ENCODE peak calls at places on chromosomes 11 and 22, in four cellular contexts. I is A549, J is endothelial cell of umbilical vein, F is H1. Z is an unnamed sample.

GRCh38 chr11:363948-364761 is 5.1 kb upstream of the B4GALNT4 start:
- DNase-seq in J (peak; percentile 37), F (peak; percentile 89), I (peak; percentile 64), Z (peak; percentile 82)

GRCh38 chr11:125916683-125917337 is 12.5 kb downstream of the DDX25 start:
- DNase-seq in F (no peak), I (peak; percentile 19), J (no peak), Z (no peak)

GRCh38 chr11:73162196-73162740 is 20.1 kb upstream of the FCHSD2 start:
- DNase-seq in F (no peak), I (no peak), J (no peak), Z (no peak)

GRCh38 chr11:3056296-3057068 is 741 bp downstream of the CARS1 start:
- DNase-seq in J (peak; percentile 26), I (no peak), F (no peak), Z (no peak)

GRCh38 chr22:37211853-37212173 is 464 bp downstream of the SSTR3 start:
- DNase-seq in F (no peak), J (no peak), I (no peak), Z (no peak)

GRCh38 chr11:78339483-78339882 is 78.1 kb downstream of the GAB2 start:
- DNase-seq in F (no peak), J (no peak), I (no peak), Z (no peak)

GRCh38 chr11:92130432-92130831 is 94.2 kb upstream of the FAT3 start:
- DNase-seq in I (peak; percentile 23), F (no peak), J (no peak), Z (no peak)

GRCh38 chr22:22109693-22110466 is 127.3 kb upstream of the TOP3B start:
- DNase-seq in J (no peak), F (no peak), I (no peak), Z (no peak)

GRCh38 chr11:76184551-76184993 is 21.7 kb downstream of the WNT11 start:
- DNase-seq in J (no peak), F (no peak), I (no peak), Z (no peak)

GRCh38 chr11:73554677-73555320 is 43.1 kb downstream of the FAM168A start:
- DNase-seq in J (no peak), I (no peak), F (no peak), Z (no peak)

GRCh38 chr22:29243874-29244446 is 23.8 kb downstream of the RHBDD3 start:
- DNase-seq in F (no peak), I (no peak), J (no peak), Z (no peak)

GRCh38 chr11:88886796-88887195 is 179.0 kb downstream of the GRM5 start:
- DNase-seq in F (peak; percentile 63), J (peak; percentile 39), I (peak; percentile 57), Z (peak; percentile 57)

GRCh38 chr11:79415411-79415810 is 25.4 kb downstream of the TENM4 start:
- DNase-seq in J (no peak), I (no peak), F (no peak), Z (no peak)

GRCh38 chr11:102810943-102811528 is 13.1 kb upstream of the MMP1 start:
- DNase-seq in I (peak; percentile 12), J (peak; percentile 34), F (no peak), Z (no peak)

GRCh38 chr11:101430236-101430635 is 153.6 kb downstream of the TRPC6 start:
- DNase-seq in F (no peak), J (no peak), I (no peak), Z (no peak)

GRCh38 chr11:95095858-95096587 is 6.4 kb downstream of the ENDOD1 start:
- DNase-seq in F (no peak), J (peak; percentile 40), I (no peak), Z (no peak)

GRCh38 chr11:115503083-115503885 is 931 bp downstream of the CADM1 start:
- DNase-seq in J (peak; percentile 22), I (peak; percentile 71), F (peak; percentile 77), Z (peak; percentile 59)

GRCh38 chr11:134498326-134499139 is 86.5 kb upstream of the B3GAT1 start:
- DNase-seq in F (no peak), J (no peak), I (no peak), Z (peak; percentile 6)

GRCh38 chr11:131912127-131912526 is 541.7 kb downstream of the NTM start:
- DNase-seq in J (no peak), F (no peak), I (no peak), Z (no peak)

GRCh38 chr11:48003926-48004325 is 23.6 kb downstream of the PTPRJ start:
- DNase-seq in I (no peak), F (no peak), J (no peak), Z (no peak)

GRCh38 chr22:24894220-24894975 is 52.1 kb downstream of the LHFPL7 start:
- DNase-seq in J (peak; percentile 99), I (peak; percentile 97), F (no peak), Z (no peak)

GRCh38 chr11:68328374-68329091 is 16.1 kb downstream of the LRP5 start:
- DNase-seq in J (peak; percentile 84), I (no peak), F (no peak), Z (peak; percentile 63)

GRCh38 chr11:43486141-43486540 is 127.4 kb downstream of the TTC17 start:
- DNase-seq in F (no peak), I (no peak), J (no peak), Z (no peak)

GRCh38 chr22:23237201-23237798 is 57.0 kb downstream of the BCR start:
- DNase-seq in F (no peak), J (no peak), I (no peak), Z (peak; percentile 62)

GRCh38 chr11:1228183-1228821 is 5.4 kb downstream of the MUC5B start:
- DNase-seq in I (no peak), J (no peak), F (peak; percentile 45), Z (no peak)

GRCh38 chr11:131978351-131978750 is 607.9 kb downstream of the NTM start:
- DNase-seq in J (no peak), I (no peak), F (no peak), Z (no peak)

GRCh38 chr11:113447621-113448310 is 27.4 kb downstream of the DRD2 start:
- DNase-seq in F (no peak), J (no peak), I (no peak), Z (no peak)

GRCh38 chr11:123072279-123072678 is 10.3 kb upstream of the HSPA8 start:
- DNase-seq in F (no peak), I (no peak), J (no peak), Z (no peak)

GRCh38 chr11:72958790-72959189 is 144.6 kb downstream of the ATG16L2 start:
- DNase-seq in F (no peak), J (no peak), I (no peak), Z (no peak)

GRCh38 chr11:46252373-46252914 is 25.0 kb upstream of the CREB3L1 start:
- DNase-seq in I (no peak), F (no peak), J (no peak), Z (no peak)

GRCh38 chr22:36327922-36328551 is 59.7 kb downstream of the MYH9 start:
- DNase-seq in I (no peak), F (no peak), J (peak; percentile 54), Z (no peak)

GRCh38 chr11:76626921-76627391 is 43.6 kb downstream of the LRRC32 start:
- DNase-seq in I (no peak), J (no peak), F (no peak), Z (no peak)

GRCh38 chr11:57305523-57305922 is 19.2 kb downstream of the TNKS1BP1 start:
- DNase-seq in I (no peak), J (no peak), F (no peak), Z (no peak)

GRCh38 chr11:119057000-119057769 is at the start of gene HYOU1:
- DNase-seq in I (peak; percentile 94), F (peak; percentile 97), J (peak; percentile 96), Z (peak; percentile 99)

GRCh38 chr11:119056397-119056999 is 507 bp downstream of the HYOU1 start:
- DNase-seq in F (peak; percentile 84), I (no peak), J (no peak), Z (peak; percentile 55)

GRCh38 chr11:119054418-119054817 is 2.6 kb downstream of the HYOU1 start:
- DNase-seq in I (no peak), F (no peak), J (no peak), Z (no peak)

GRCh38 chr11:119052163-119052814 is 4.7 kb downstream of the HYOU1 start:
- DNase-seq in F (no peak), I (no peak), J (no peak), Z (no peak)

DNA sequence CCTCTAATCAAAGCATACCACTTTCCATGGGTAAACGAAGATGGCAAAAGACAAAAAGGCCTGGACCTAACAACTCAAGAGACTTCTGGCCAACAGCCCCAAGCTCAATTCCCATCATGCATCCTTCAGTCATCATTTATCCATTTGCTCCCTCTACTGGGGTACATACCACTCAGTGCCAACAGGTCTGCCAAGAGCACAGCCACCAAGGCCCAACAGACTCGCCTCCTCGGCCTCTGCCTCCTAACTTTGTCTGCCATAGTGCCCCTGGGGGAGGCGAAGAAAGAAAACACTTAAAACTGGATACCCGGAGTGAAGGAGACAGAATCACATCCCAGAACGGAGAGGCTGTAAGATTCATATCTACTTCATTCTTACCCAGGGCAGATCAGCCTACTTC is 1.1 kb downstream of the HYOU1 start:
- DNase-seq in I (peak; percentile 63), J (peak; percentile 49), F (no peak), Z (no peak)
- TF ChIP-seq MAX in I (no peak), J (no peak), F (no peak), Z (no peak)

DNA sequence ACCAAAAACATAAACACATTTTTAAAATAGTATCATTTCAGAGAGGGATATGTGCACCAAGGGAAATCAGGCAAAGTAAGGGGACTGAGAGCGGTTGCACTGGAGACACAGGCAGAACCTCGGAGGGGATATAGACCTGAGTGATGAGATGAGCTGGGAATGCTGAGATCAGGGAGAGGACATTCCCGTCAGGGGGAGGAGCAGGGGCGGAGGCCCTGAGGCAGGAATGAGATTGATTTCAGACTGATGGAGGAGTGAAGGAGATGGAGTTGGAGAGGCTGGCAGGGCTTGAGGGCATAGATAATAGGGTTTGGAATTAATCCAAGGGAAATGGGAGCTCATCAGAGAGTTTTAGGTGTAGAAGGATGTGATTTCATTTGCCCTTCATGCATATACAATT is 13.1 kb downstream of the CD6 start:
- DNase-seq in J (no peak), I (no peak), F (no peak), Z (no peak)
- TF ChIP-seq JUN in J (no peak), I (no peak), F (no peak), Z (no peak)

GRCh38 chr22:44622147-44622427 is 79.9 kb upstream of the PRR5 start:
- DNase-seq in I (peak; percentile 27), F (no peak), J (no peak), Z (no peak)
- TF ChIP-seq MAX in I (no peak), F (no peak), J (no peak), Z (no peak)

GRCh38 chr22:25942126-25942988 is 200.4 kb downstream of the MYO18B start:
- DNase-seq in I (no peak), J (no peak), F (no peak), Z (no peak)

GRCh38 chr22:25940479-25940878 is 198.5 kb downstream of the MYO18B start:
- DNase-seq in I (no peak), F (no peak), J (no peak), Z (no peak)

GRCh38 chr22:25939384-25939783 is 197.4 kb downstream of the MYO18B start:
- DNase-seq in F (no peak), I (no peak), J (no peak), Z (no peak)

GRCh38 chr22:25941365-25941960 is 199.5 kb downstream of the MYO18B start:
- DNase-seq in I (no peak), F (no peak), J (no peak), Z (no peak)

DNA sequence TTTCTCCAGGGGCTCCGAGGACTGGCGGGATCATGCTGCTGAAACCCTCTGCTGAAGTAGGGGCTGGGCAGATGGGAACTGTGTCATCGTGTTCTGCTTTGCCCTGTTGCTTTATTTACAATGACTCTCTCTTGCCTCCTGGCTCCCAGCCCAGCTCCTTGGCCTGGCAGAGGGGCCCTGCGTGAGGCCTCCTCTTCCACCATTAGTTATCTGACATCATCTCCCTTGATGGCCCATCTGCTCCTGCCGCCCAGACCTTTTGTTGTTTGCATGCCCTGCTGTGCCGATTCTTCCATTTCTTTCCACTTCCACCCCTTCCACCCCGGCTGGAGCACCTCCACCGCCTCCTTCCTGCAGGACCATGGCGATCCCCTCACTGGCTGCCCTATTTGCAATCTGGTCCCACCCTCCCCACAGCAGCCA is 201.0 kb downstream of the MYO18B start:
- DNase-seq in J (no peak), F (no peak), I (peak; percentile 5), Z (peak; percentile 30)
- TF ChIP-seq JUN in J (no peak), F (peak; percentile 7), I (no peak), Z (no peak)